ENCODE peak calls at places on chromosomes 12 and 14, in nine cellular contexts. A is A549, W is HCT116, I is gastrocnemius medialis, M is transverse colon, Z is uterus, N is IMR-90, K is heart left ventricle, T is adrenal gland. R is an unnamed sample.

GRCh38 chr14:64993263-64993662 is 6.6 kb downstream of the FNTB start:
- DNase-seq in Z (no peak), I (no peak), M (no peak), A (no peak), N (no peak), W (no peak), T (no peak), K (no peak), R (no peak)

GRCh38 chr14:61653507-61653906 is 41.8 kb upstream of the HIF1A start:
- DNase-seq in W (no peak), M (no peak), A (peak), K (peak), I (no peak), T (peak), N (peak), Z (no peak), R (no peak)

GRCh38 chr12:62840311-62840710 is 94.6 kb downstream of the PPM1H start:
- DNase-seq in N (no peak), I (no peak), T (no peak), M (no peak), Z (no peak), A (peak), W (no peak), K (no peak), R (no peak)

GRCh38 chr12:12600659-12601058 is 11.0 kb upstream of the CREBL2 start:
- DNase-seq in W (no peak), Z (no peak), M (no peak), A (peak), I (peak), K (peak), N (no peak), T (peak), R (peak)

GRCh38 chr12:49301759-49302158 is 6.8 kb downstream of the PRPH start:
- DNase-seq in W (no peak), N (no peak), M (no peak), I (no peak), Z (no peak), T (no peak), K (no peak), A (no peak), R (no peak)

GRCh38 chr12:113568021-113568420 is 96.3 kb upstream of the LHX5 start:
- DNase-seq in Z (no peak), A (no peak), W (no peak), T (no peak), M (no peak), I (no peak), N (no peak), K (no peak), R (no peak)

GRCh38 chr14:92819011-92819410 is 24.9 kb downstream of the GOLGA5 start:
- DNase-seq in W (no peak), K (no peak), T (no peak), A (no peak), M (no peak), N (no peak), I (no peak), Z (no peak), R (no peak)

GRCh38 chr14:99234982-99235491 is 37.0 kb downstream of the BCL11B start:
- DNase-seq in M (no peak), T (no peak), Z (no peak), W (peak), A (no peak), N (no peak), I (no peak), K (no peak), R (no peak)

GRCh38 chr14:29536886-29537511 is 390.6 kb downstream of the PRKD1 start:
- DNase-seq in T (no peak), I (no peak), W (no peak), A (peak), M (no peak), K (no peak), Z (no peak), N (peak), R (no peak)

GRCh38 chr14:39203659-39204606 is 28.9 kb downstream of the PNN start:
- DNase-seq in N (no peak), M (peak), W (peak), A (peak), I (no peak), T (no peak), K (no peak), Z (no peak), R (no peak)

GRCh38 chr12:47087088-47087688 is 7.4 kb upstream of the AMIGO2 start:
- DNase-seq in Z (no peak), W (no peak), T (no peak), A (peak), N (peak), I (no peak), K (no peak), M (no peak), R (no peak)

GRCh38 chr14:52891800-52892199 is 59.0 kb downstream of the FERMT2 start:
- DNase-seq in Z (no peak), K (no peak), A (no peak), T (no peak), N (no peak), I (no peak), W (no peak), M (no peak), R (no peak)

GRCh38 chr12:93020225-93020997 is 91.3 kb upstream of the EEA1 start:
- DNase-seq in N (no peak), M (peak), Z (no peak), A (no peak), W (no peak), K (no peak), I (no peak), T (no peak), R (no peak)

GRCh38 chr14:71629765-71630502 is 302.3 kb upstream of the RGS6 start:
- DNase-seq in T (no peak), K (no peak), Z (no peak), M (no peak), W (no peak), I (no peak), A (no peak), N (peak), R (no peak)

GRCh38 chr12:23230899-23231298 is 605.9 kb downstream of the ETNK1 start:
- DNase-seq in A (no peak), M (no peak), I (no peak), T (no peak), N (no peak), Z (no peak), W (no peak), K (no peak), R (no peak)

GRCh38 chr14:105852378-105853088 is 326.1 kb downstream of the TMEM121 start:
- DNase-seq in W (no peak), N (no peak), M (peak), Z (peak), A (no peak), K (no peak), T (no peak), I (no peak), R (no peak)

GRCh38 chr14:94395900-94396574 is 7.6 kb upstream of the SERPINA1 start:
- DNase-seq in M (no peak), W (no peak), T (no peak), K (no peak), N (no peak), I (no peak), Z (no peak), A (peak), R (no peak)
- TF ChIP-seq POLR2A in M (no peak), W (no peak), T (no peak), K (no peak), N (no peak), I (no peak), Z (no peak), A (no peak), R (no peak)

DNA sequence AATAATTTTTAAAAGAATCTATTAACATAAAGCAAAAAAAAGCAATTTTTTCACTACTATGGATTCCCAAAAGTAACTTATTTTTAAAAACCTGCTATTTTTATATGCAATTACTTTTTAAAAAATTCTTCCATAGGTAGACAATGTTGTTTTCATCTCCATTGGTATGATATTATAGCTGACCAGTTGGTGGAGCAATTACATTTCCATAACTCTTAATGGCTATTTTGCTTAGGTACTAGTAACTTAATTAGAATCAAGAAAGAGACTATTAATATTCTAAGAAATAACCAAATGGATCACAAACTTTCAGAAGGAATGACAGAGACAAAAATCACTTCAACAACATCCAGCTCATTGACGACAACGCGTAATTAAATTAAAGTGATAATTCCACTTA is 64.7 kb upstream of the PTCSC3 start:
- DNase-seq in N (no peak), A (no peak), Z (no peak), I (no peak), T (no peak), M (no peak), W (no peak), K (no peak), R (no peak)
- TF ChIP-seq CTCF in N (peak), A (no peak), Z (no peak), I (no peak), T (no peak), M (no peak), W (peak), K (no peak), R (no peak)

DNA sequence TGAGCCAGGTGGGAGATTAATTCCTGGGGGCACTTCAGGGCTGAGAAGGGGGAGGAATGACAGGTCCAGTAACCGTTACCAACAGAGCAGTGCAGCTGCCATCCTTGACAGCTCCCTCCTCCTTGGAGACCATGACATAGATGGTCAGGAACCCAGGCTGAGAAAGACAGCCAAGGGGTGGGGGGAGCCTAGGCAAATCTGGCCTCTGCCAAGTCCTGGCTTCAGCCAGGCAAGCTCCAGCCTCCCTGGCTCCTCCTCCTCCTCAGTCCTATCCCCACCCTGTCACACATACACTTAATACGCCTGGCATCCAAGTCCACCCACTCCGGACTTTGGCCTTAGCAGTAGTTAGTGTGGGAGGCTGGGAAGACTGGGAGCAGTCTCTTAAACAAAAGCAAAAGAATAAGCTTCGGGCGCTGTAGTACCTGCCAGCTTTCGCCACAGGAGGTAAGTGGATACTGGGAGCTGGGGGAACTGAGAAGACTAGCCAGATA is at the start of gene RDH5:
- DNase-seq in Z (peak), T (peak), M (peak), N (peak), A (peak), K (no peak), W (no peak), I (peak), R (no peak)
- TF ChIP-seq POLR2A in Z (no peak), T (no peak), M (peak), N (no peak), A (no peak), K (no peak), W (no peak), I (peak), R (no peak)

DNA sequence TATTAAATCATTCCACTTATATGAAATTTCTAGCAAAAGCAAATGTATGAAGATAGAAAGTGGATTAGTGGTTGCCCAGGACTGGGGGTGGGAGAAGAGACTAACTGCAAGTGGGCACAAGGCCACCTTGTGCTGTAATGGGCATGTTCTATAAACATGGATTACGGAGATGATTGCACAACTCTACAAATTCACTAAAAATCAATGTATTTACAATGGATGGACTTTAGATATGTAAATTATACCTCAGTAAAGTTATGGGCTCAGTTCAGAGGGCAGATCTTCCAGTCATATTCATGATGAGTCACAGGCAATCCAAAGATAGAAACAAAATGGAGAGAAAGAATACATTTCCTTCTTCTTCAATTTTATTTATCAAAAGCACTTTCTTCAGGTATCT is 173.9 kb downstream of the NDUFA12 start:
- DNase-seq in A (no peak), I (no peak), W (no peak), Z (no peak), T (no peak), K (no peak), N (peak), M (no peak), R (no peak)
- TF ChIP-seq CTCF in A (no peak), I (no peak), W (no peak), Z (no peak), T (no peak), K (no peak), N (no peak), M (no peak), R (no peak)

DNA sequence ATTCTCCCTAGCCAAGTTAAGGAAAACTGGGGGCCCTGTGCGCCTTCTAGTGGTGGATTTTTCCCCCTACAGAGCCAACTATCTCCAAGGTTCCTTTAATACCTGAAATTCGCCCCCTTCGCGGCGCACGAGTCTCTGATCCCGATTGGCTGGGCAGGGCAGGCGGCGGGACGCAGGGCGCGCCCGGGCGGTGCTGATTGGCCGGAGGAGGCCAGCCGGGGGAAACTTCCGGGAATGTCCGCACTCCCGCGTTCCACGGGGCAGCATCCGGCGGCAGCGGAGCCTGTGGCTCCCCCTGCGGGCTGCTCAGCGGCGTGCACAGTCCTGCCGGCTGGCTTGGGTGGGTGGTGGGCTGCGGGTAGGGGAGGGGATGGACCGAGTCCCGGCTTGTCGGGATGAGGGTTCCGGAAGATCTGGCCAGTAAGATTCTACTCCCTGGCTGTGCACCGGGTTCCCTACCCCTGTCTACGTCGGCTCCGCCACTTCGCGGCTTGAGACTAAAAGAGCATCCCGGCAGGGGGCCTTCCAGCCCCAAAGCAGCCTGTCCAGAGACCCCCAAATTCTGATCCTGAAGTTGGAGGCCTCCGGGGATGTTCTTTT is at the start of gene NABP2:
- DNase-seq in M (peak), W (peak), K (peak), T (peak), Z (peak), I (peak), A (peak), N (peak), R (peak)
- TF ChIP-seq POLR2A in M (peak), W (no peak), K (peak), T (no peak), Z (peak), I (peak), A (peak), N (no peak), R (no peak)

GRCh38 chr12:54414191-54414525 is 4.9 kb downstream of the ITGA5 start:
- DNase-seq in Z (no peak), M (no peak), T (no peak), K (no peak), W (no peak), N (no peak), I (no peak), A (no peak), R (no peak)

GRCh38 chr12:54416908-54417603 is 2.0 kb downstream of the ITGA5 start:
- DNase-seq in Z (no peak), K (no peak), M (no peak), N (no peak), T (no peak), A (no peak), I (no peak), W (no peak), R (no peak)

GRCh38 chr12:54417712-54418440 is 1.2 kb downstream of the ITGA5 start:
- DNase-seq in M (no peak), K (peak), Z (peak), I (no peak), A (no peak), T (no peak), W (no peak), N (no peak), R (no peak)

GRCh38 chr12:54413284-54414190 is 5.5 kb downstream of the ITGA5 start:
- DNase-seq in A (no peak), I (peak), K (peak), M (peak), W (no peak), Z (no peak), T (no peak), N (no peak), R (peak)

GRCh38 chr12:54415223-54415929 is 3.7 kb downstream of the ITGA5 start:
- DNase-seq in N (no peak), M (no peak), Z (no peak), T (no peak), I (no peak), K (no peak), A (no peak), W (no peak), R (no peak)
- TF ChIP-seq CTCF in N (no peak), M (no peak), Z (no peak), T (no peak), I (no peak), K (no peak), A (no peak), W (no peak), R (no peak)

GRCh38 chr12:87117516-87117915 is 861.3 kb upstream of the MGAT4C start:
- DNase-seq in T (no peak), K (no peak), I (no peak), A (peak), M (no peak), Z (no peak), W (no peak), N (no peak), R (no peak)

GRCh38 chr12:87107270-87107669 is 851.1 kb upstream of the MGAT4C start:
- DNase-seq in T (no peak), M (no peak), Z (no peak), N (no peak), W (no peak), K (no peak), A (no peak), I (no peak), R (no peak)

GRCh38 chr12:87116778-87117177 is 860.6 kb upstream of the MGAT4C start:
- DNase-seq in W (no peak), N (no peak), A (no peak), M (no peak), Z (no peak), I (no peak), T (no peak), K (no peak), R (no peak)

DNA sequence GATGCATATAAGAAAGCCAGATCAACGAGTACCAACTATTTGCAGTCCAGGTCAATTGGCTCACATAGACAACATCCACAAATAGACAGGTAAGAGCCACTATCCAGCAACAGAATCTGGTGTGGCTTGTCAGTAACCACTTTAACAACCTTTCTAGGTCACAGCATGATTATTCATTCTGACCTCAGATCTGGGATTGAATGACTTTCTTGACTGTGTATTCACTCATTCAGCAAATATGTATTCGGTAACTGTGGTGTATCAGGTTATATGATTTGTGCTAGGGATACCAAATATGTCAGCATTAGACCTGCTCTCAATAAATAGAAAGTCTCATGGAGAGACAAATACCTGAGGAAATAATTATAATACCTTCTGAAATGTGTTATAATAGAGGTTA is 856.8 kb upstream of the MGAT4C start:
- DNase-seq in N (peak), W (no peak), M (no peak), Z (no peak), I (no peak), K (no peak), A (no peak), T (no peak), R (no peak)
- TF ChIP-seq POLR2A in N (no peak), W (no peak), M (no peak), Z (no peak), I (no peak), K (no peak), A (no peak), T (no peak), R (no peak)

GRCh38 chr14:32205554-32205953 is 2.5 kb upstream of the RNU6-8 start:
- DNase-seq in I (no peak), A (no peak), N (no peak), K (no peak), T (no peak), Z (no peak), W (no peak), M (no peak), R (no peak)

GRCh38 chr14:32203928-32204357 is 874 bp upstream of the RNU6-8 start:
- DNase-seq in A (peak), I (peak), M (peak), N (no peak), Z (peak), W (no peak), K (no peak), T (peak), R (no peak)

GRCh38 chr14:32206552-32206951 is 3.5 kb upstream of the RNU6-8 start:
- DNase-seq in W (no peak), T (no peak), N (no peak), I (no peak), A (no peak), M (no peak), Z (no peak), K (no peak), R (no peak)

GRCh38 chr14:32208490-32208889 is 5.4 kb upstream of the RNU6-8 start:
- DNase-seq in I (no peak), M (no peak), Z (no peak), A (no peak), W (no peak), N (no peak), T (no peak), K (no peak), R (no peak)

GRCh38 chr14:32205984-32206383 is 2.9 kb upstream of the RNU6-8 start:
- DNase-seq in I (no peak), M (peak), K (no peak), Z (no peak), T (no peak), W (no peak), A (no peak), N (no peak), R (no peak)
- TF ChIP-seq CTCF in I (no peak), M (no peak), K (no peak), Z (no peak), T (no peak), W (no peak), A (no peak), N (no peak), R (no peak)

GRCh38 chr12:106138646-106139421 is at the start of gene NUAK1:
- DNase-seq in A (peak), W (no peak), T (peak), M (peak), K (peak), N (peak), Z (peak), I (peak), R (peak)
- TF ChIP-seq POLR2A in A (peak), W (no peak), T (peak), M (no peak), K (peak), N (peak), Z (no peak), I (no peak), R (no peak)